ENCODE peak calls at places on chromosomes 3 and 15, in seven cellular contexts. X is GM19239; A is nucleus accumbens; Y is activated effector memory CD4-positive, alpha-beta T cell treated with anti-CD3 and anti-CD28 coated beads, Interleukin-2, amount 50 U/mL, for 16 hours; N is stimulated activated naive CD4-positive, alpha-beta T cell; Z is neuronal stem cell; F is CD8-positive, alpha-beta memory T cell. Q is an unnamed sample.
A peak's percentile ranks its signal among the peaks of the same experiment; 100 is the strongest.

GRCh38 chr3:128282392-128283196 is 129.3 kb downstream of the EEFSEC start:
- DNase-seq in X (no peak), A (no peak), Y (no peak), N (no peak), Z (no peak), F (no peak), Q (no peak)

GRCh38 chr3:69439683-69440270 is 53.9 kb upstream of the FRMD4B start:
- DNase-seq in X (no peak), A (no peak), Y (no peak), N (no peak), Z (no peak), F (no peak), Q (no peak)

GRCh38 chr3:195774917-195775316 is 36.8 kb downstream of the MUC4 start:
- DNase-seq in X (no peak), A (no peak), Y (no peak), N (no peak), Z (peak; percentile 18), F (no peak), Q (no peak)

GRCh38 chr3:67468511-67468910 is 185.9 kb downstream of the SUCLG2 start:
- DNase-seq in X (no peak), A (no peak), Y (no peak), N (no peak), Z (no peak), F (no peak), Q (no peak)

GRCh38 chr3:195075199-195075940 is 195.6 kb downstream of the XXYLT1 start:
- DNase-seq in X (no peak), A (no peak), Y (peak; percentile 43), N (no peak), Z (no peak), F (no peak), Q (no peak)

GRCh38 chr3:113275876-113276580 is 64.7 kb downstream of the BOC start:
- DNase-seq in X (peak; percentile 72), A (no peak), Y (no peak), N (no peak), Z (peak; percentile 90), F (no peak), Q (no peak)

GRCh38 chr15:83982748-83983147 is 252.8 kb upstream of the GOLGA6L4 start:
- DNase-seq in X (no peak), A (no peak), Y (no peak), N (no peak), Z (no peak), F (no peak), Q (no peak)

GRCh38 chr3:170761103-170761502 is 108.9 kb downstream of the RPL22L1 start:
- DNase-seq in X (no peak), A (no peak), Y (no peak), N (no peak), Z (no peak), F (no peak), Q (no peak)

GRCh38 chr3:169501080-169501479 is 162.4 kb downstream of the MECOM start:
- DNase-seq in X (no peak), A (no peak), Y (no peak), N (no peak), Z (no peak), F (no peak), Q (no peak)

GRCh38 chr3:42665050-42665878 is 11.8 kb downstream of the ZBTB47 start:
- DNase-seq in X (no peak), A (no peak), Y (peak; percentile 51), N (no peak), Z (no peak), F (no peak), Q (no peak)

GRCh38 chr15:29736012-29736744 is 86.1 kb downstream of the TJP1 start:
- DNase-seq in X (no peak), A (no peak), Y (no peak), N (no peak), Z (no peak), F (no peak), Q (no peak)

Q was measured in T-helper 9 cell.